ENCODE peak calls at places on chromosomes 4 and X, in ten cellular contexts. K, J, W, M, L, X, U, T, F and Z are unnamed samples.

GRCh38 chrX:54551801-54552200 is 21.8 kb downstream of the GNL3L start:
- DNase-seq in K (no peak), J (no peak), W (no peak), M (no peak), L (no peak), X (no peak), U (no peak), T (no peak), F (no peak), Z (no peak)

GRCh38 chr4:105399535-105400161 is 74.2 kb downstream of the PPA2 start:
- DNase-seq in K (peak; percentile 91), J (no peak), W (no peak), M (peak; percentile 78), L (no peak), X (no peak), U (no peak), T (peak; percentile 84), F (no peak), Z (no peak)

GRCh38 chr4:45183905-45184304 is 457.5 kb upstream of the GNPDA2 start:
- DNase-seq in K (no peak), J (no peak), W (no peak), M (no peak), L (no peak), X (no peak), U (no peak), T (no peak), F (no peak), Z (no peak)

GRCh38 chr4:74364649-74365491 is at the start of gene EREG:
- DNase-seq in K (peak; percentile 62), J (peak; percentile 83), W (no peak), M (no peak), L (peak; percentile 63), X (peak; percentile 32), U (no peak), T (peak; percentile 66), F (no peak), Z (no peak)

GRCh38 chrX:45986971-45987370 is 558.2 kb downstream of the ZNF674 start:
- DNase-seq in K (no peak), J (no peak), W (no peak), M (peak; percentile 34), L (no peak), X (no peak), U (no peak), T (peak; percentile 13), F (no peak), Z (no peak)

GRCh38 chr4:86522349-86522748 is 71.8 kb upstream of the PTPN13 start:
- DNase-seq in K (no peak), J (no peak), W (no peak), M (peak; percentile 37), L (no peak), X (no peak), U (no peak), T (peak; percentile 17), F (no peak), Z (peak; percentile 10)

GRCh38 chr4:48705609-48706008 is 74.5 kb downstream of the FRYL start:
- DNase-seq in K (no peak), J (no peak), W (no peak), M (no peak), L (no peak), X (no peak), U (no peak), T (no peak), F (no peak), Z (no peak)

GRCh38 chrX:153456161-153456560 is 10.3 kb upstream of the TREX2 start:
- DNase-seq in K (no peak), J (no peak), W (no peak), M (no peak), L (no peak), X (no peak), U (no peak), T (no peak), F (no peak), Z (no peak)

GRCh38 chr4:2141762-2142520 is 82.8 kb downstream of the NAT8L start:
- DNase-seq in K (no peak), J (no peak), W (no peak), M (no peak), L (no peak), X (no peak), U (no peak), T (no peak), F (no peak), Z (no peak)

GRCh38 chr4:116599859-116600258 is 485.5 kb downstream of the TRAM1L1 start:
- DNase-seq in K (no peak), J (no peak), W (no peak), M (no peak), L (peak; percentile 37), X (no peak), U (no peak), T (no peak), F (no peak), Z (no peak)

GRCh38 chrX:19602866-19603620 is 87.7 kb upstream of the MAP3K15 start:
- DNase-seq in K (peak; percentile 82), J (no peak), W (no peak), M (peak; percentile 82), L (no peak), X (no peak), U (no peak), T (peak; percentile 80), F (no peak), Z (no peak)

GRCh38 chr4:77355731-77356130 is 198.7 kb downstream of the CCNG2 start:
- DNase-seq in K (no peak), J (no peak), W (no peak), M (no peak), L (no peak), X (no peak), U (no peak), T (no peak), F (no peak), Z (no peak)

GRCh38 chr4:145618210-145618911 is 824 bp upstream of the MMAA start:
- DNase-seq in K (no peak), J (no peak), W (no peak), M (no peak), L (no peak), X (no peak), U (no peak), T (no peak), F (no peak), Z (no peak)

GRCh38 chrX:8565729-8566128 is 101.1 kb downstream of the VCX3B start:
- DNase-seq in K (no peak), J (no peak), W (no peak), M (no peak), L (no peak), X (no peak), U (no peak), T (no peak), F (no peak), Z (no peak)

GRCh38 chrX:72255445-72255844 is 16.6 kb upstream of the ERCC6L start:
- DNase-seq in K (no peak), J (no peak), W (peak; percentile 27), M (no peak), L (peak; percentile 67), X (peak; percentile 92), U (peak; percentile 93), T (no peak), F (no peak), Z (no peak)

GRCh38 chr4:15688056-15688455 is 6.4 kb downstream of the FAM200B start:
- DNase-seq in K (no peak), J (no peak), W (no peak), M (no peak), L (no peak), X (no peak), U (no peak), T (no peak), F (no peak), Z (no peak)

GRCh38 chrX:103918050-103918449 is 44.4 kb upstream of the TMSB15B start:
- DNase-seq in K (peak; percentile 68), J (peak; percentile 77), W (peak; percentile 45), M (peak; percentile 80), L (peak; percentile 43), X (peak; percentile 76), U (peak; percentile 82), T (peak; percentile 64), F (peak; percentile 30), Z (peak; percentile 34)

GRCh38 chrX:28638775-28639174 is 51.5 kb downstream of the IL1RAPL1 start:
- DNase-seq in K (peak; percentile 33), J (no peak), W (no peak), M (no peak), L (no peak), X (no peak), U (no peak), T (no peak), F (no peak), Z (no peak)

GRCh38 chrX:10922158-10922557 is 189.0 kb upstream of the HCCS start:
- DNase-seq in K (peak; percentile 86), J (no peak), W (no peak), M (peak; percentile 90), L (no peak), X (no peak), U (no peak), T (peak; percentile 50), F (no peak), Z (no peak)

GRCh38 chr4:113810906-113811305 is 49.4 kb upstream of the CAMK2D start:
- DNase-seq in K (peak; percentile 78), J (no peak), W (no peak), M (no peak), L (no peak), X (no peak), U (no peak), T (peak; percentile 38), F (no peak), Z (no peak)

GRCh38 chrX:99857455-99857854 is 552.6 kb downstream of the PCDH19 start:
- DNase-seq in K (no peak), J (no peak), W (no peak), M (no peak), L (no peak), X (no peak), U (no peak), T (peak; percentile 29), F (no peak), Z (no peak)

GRCh38 chrX:17860811-17861495 is at the start of gene RAI2:
- DNase-seq in K (no peak), J (no peak), W (peak; percentile 59), M (no peak), L (peak; percentile 55), X (peak; percentile 25), U (no peak), T (no peak), F (no peak), Z (no peak)

GRCh38 chr4:102625232-102625930 is 124.2 kb downstream of the NFKB1 start:
- DNase-seq in K (peak; percentile 54), J (no peak), W (peak; percentile 54), M (peak; percentile 38), L (peak; percentile 51), X (no peak), U (peak; percentile 5), T (peak; percentile 44), F (peak; percentile 73), Z (peak; percentile 65)

GRCh38 chr4:106421441-106422296 is 53.1 kb upstream of the GIMD1 start:
- DNase-seq in K (peak; percentile 12), J (no peak), W (no peak), M (peak; percentile 62), L (no peak), X (no peak), U (no peak), T (no peak), F (no peak), Z (no peak)

GRCh38 chr4:35052546-35052945 is 1191.8 kb downstream of the ARAP2 start:
- DNase-seq in K (no peak), J (no peak), W (no peak), M (no peak), L (no peak), X (no peak), U (no peak), T (no peak), F (no peak), Z (no peak)

GRCh38 chr4:23966720-23967119 is 76.9 kb upstream of the PPARGC1A start:
- DNase-seq in K (no peak), J (no peak), W (no peak), M (no peak), L (no peak), X (no peak), U (peak; percentile 35), T (peak; percentile 35), F (no peak), Z (no peak)

GRCh38 chrX:101462892-101463291 is 22.4 kb upstream of the ARMCX4 start:
- DNase-seq in K (peak; percentile 24), J (no peak), W (no peak), M (peak; percentile 63), L (no peak), X (peak; percentile 62), U (peak; percentile 34), T (peak; percentile 51), F (no peak), Z (no peak)

GRCh38 chr4:76380561-76380960 is 40.4 kb downstream of the CCDC158 start:
- DNase-seq in K (no peak), J (no peak), W (no peak), M (no peak), L (no peak), X (no peak), U (no peak), T (no peak), F (no peak), Z (no peak)